ENCODE peak calls at places on chromosomes 11 and 22, in four cellular contexts. L is mesothelial cell of epicardium, Q is brain microvascular endothelial cell, J is fibroblast of mammary gland. E is an unnamed sample.
A peak's percentile ranks its signal among the peaks of the same experiment; 100 is the strongest.

GRCh38 chr11:92125316-92125715 is 99.3 kb upstream of the FAT3 start:
- DNase-seq in Q (no peak), L (no peak), J (no peak), E (no peak)

GRCh38 chr11:10856689-10857603 is 907 bp downstream of the ZBED5 start:
- DNase-seq in J (no peak), L (no peak), Q (peak; percentile 11), E (no peak)

GRCh38 chr11:75853971-75854370 is 39.0 kb downstream of the UVRAG start:
- DNase-seq in L (no peak), Q (no peak), J (no peak), E (no peak)

GRCh38 chr22:18077639-18078328 is at the start of gene PEX26:
- DNase-seq in J (peak; percentile 93), L (peak; percentile 70), Q (peak; percentile 93), E (peak; percentile 91)

GRCh38 chr11:1208361-1209261 is 14.3 kb upstream of the MUC5B start:
- DNase-seq in Q (no peak), J (no peak), L (peak; percentile 14), E (peak; percentile 67)

GRCh38 chr22:36641902-36642640 is 61.5 kb downstream of the CACNG2 start:
- DNase-seq in J (peak; percentile 87), Q (peak; percentile 9), L (no peak), E (no peak)

GRCh38 chr22:18064636-18065035 is 13.2 kb upstream of the PEX26 start:
- DNase-seq in J (no peak), Q (no peak), L (no peak), E (no peak)

GRCh38 chr11:85867751-85868150 is 12.6 kb downstream of the CCDC83 start:
- DNase-seq in L (no peak), Q (peak; percentile 43), J (no peak), E (no peak)

GRCh38 chr11:104995001-104995408 is 26.6 kb upstream of the CASP4 start:
- DNase-seq in Q (no peak), J (no peak), L (no peak), E (no peak)

GRCh38 chr22:29907753-29908515 is 25.0 kb downstream of the MTMR3 start:
- DNase-seq in L (peak; percentile 68), Q (peak; percentile 97), J (peak; percentile 95), E (no peak)

GRCh38 chr11:122309262-122309925 is 193.4 kb upstream of the BLID start:
- DNase-seq in L (no peak), J (no peak), Q (no peak), E (no peak)

GRCh38 chr11:122305426-122305825 is 189.4 kb upstream of the BLID start:
- DNase-seq in Q (no peak), L (no peak), J (no peak), E (no peak)

GRCh38 chr11:122308286-122308685 is 192.3 kb upstream of the BLID start:
- DNase-seq in L (no peak), Q (no peak), J (no peak), E (no peak)

GRCh38 chr11:122306776-122307479 is 190.9 kb upstream of the BLID start:
- DNase-seq in L (no peak), Q (no peak), J (no peak), E (no peak)

DNA sequence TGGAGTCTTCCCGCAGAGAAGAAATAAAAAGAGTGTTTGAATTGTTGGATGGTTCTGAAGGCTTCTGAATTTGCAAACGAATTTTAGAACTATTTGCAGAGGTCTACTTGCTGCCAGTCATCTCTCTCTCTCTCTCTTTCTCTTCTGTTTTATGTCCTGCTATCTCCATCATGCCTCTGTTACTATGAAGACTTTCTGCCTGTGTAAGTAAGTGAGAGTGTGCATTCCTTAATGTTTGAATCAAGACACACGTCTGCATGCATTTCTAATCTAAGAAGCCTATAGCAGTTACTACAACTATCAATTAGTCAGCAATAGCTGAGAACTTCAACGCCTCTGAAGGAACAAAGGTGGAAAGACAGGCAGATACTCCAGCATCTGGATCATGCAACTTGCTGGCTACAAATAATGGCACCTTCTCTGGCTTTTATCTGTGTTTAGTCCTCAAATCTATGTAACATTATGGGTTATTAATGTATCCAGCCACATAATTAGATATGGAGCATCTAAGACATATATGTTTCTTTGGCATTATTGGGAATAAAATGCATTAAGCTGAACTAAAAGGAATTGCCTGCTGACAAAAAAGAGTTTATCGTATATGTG is 191.6 kb upstream of the BLID start:
- DNase-seq in J (no peak), Q (no peak), L (no peak), E (no peak)
- TF ChIP-seq CTCF in J (no peak), Q (no peak), L (no peak), E (no peak)

GRCh38 chr11:126637800-126638175 is 282.3 kb downstream of the ST3GAL4 start:
- DNase-seq in J (peak; percentile 86), L (no peak), Q (peak; percentile 71), E (no peak)

GRCh38 chr11:126635511-126635910 is 280.0 kb downstream of the ST3GAL4 start:
- DNase-seq in J (no peak), Q (no peak), L (no peak), E (no peak)

GRCh38 chr11:126638663-126639062 is 283.2 kb downstream of the ST3GAL4 start:
- DNase-seq in J (no peak), Q (no peak), L (no peak), E (no peak)

GRCh38 chr11:126636911-126637799 is 281.7 kb downstream of the ST3GAL4 start:
- DNase-seq in Q (peak; percentile 52), L (no peak), J (peak; percentile 74), E (no peak)

GRCh38 chr11:126640186-126640585 is 284.7 kb downstream of the ST3GAL4 start:
- DNase-seq in Q (no peak), J (no peak), L (no peak), E (no peak)
- TF ChIP-seq CTCF in Q (no peak), J (no peak), L (no peak), E (no peak)

DNA sequence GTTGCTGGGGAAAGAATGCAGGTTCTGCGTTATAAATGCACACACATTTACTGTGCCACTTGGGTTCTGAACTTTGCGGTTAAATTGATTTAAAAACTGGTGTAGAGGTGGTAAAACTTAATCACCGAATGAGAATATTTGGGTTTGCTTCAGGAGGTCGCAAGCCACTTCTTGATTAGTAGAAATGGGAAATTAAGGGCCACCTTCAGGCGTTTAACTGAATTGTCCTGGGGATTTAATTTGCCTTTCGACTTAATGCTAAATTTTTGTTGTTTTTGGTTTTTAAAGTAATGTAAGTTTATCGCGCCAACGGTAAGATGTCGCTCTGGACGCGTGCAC is 460 bp upstream of the NCR3LG1 start:
- DNase-seq in J (no peak), Q (no peak), L (no peak), E (no peak)
- TF ChIP-seq CTCF in J (peak; percentile 29), Q (no peak), L (no peak), E (peak; percentile 63)

GRCh38 chr22:19404676-19405075 is 26.9 kb downstream of the HIRA start:
- DNase-seq in L (no peak), Q (no peak), J (no peak), E (no peak)
- TF ChIP-seq CTCF in L (no peak), Q (no peak), J (no peak), E (no peak)

DNA sequence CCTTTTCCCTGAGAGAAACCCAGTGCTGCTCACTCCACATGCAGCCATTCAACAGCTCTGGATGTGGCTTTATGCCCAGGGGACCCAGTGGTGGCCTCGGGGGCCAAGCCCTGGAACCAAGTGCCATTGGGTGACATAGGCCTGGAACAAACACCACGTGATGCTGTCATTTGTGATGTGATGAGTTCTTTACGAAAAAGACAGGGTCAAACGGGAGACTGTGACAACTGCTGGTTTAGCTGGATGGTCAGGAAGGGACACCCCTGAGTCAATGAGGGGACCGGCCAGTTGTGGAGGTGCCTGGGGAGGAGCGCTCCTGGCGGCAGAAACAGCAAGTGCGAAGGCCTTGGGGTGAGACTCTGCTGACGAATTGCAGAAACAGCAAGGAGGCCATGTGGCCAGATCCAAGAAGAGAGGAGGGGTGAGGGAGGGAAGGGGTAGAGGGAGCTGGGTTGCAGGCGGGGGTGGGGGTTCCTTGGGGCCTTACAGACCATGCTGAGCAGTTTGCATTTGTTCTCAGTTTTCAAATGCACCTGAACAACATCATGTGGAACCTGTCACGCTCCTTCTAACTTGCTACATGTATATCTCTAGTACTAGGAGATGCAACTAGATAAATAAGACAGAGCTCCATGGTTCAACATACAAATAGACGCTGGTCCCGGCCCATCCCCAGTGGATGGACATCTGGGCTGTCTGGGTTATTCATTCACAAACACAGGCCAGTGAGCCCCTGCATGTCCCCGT is 56.1 kb downstream of the IGLL5 start:
- DNase-seq in J (no peak), L (peak; percentile 2), Q (no peak), E (peak; percentile 57)
- TF ChIP-seq CTCF in J (no peak), L (no peak), Q (no peak), E (no peak)

DNA sequence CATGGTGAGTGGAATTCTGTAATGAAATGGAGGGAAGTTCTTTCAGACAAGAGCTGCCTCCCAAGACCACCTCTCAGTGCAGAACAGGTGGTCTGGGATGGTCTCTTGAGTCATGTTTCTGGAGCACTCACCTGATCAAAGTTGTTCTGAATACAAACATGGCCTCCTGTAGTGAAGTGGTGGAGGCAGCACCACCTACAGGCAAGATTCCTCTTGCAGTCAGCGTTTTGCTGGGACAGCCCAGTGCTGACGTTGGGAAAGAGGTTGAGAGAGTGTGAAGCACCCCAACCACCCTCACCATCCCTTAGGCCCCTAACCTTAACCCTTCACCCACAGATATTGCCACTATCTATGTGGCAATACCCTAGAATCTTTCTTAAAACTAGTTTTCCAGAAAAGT is 371.4 kb downstream of the CADM1 start:
- DNase-seq in Q (no peak), J (no peak), L (no peak), E (no peak)
- TF ChIP-seq CTCF in Q (peak; percentile 6), J (no peak), L (no peak), E (peak; percentile 48)

DNA sequence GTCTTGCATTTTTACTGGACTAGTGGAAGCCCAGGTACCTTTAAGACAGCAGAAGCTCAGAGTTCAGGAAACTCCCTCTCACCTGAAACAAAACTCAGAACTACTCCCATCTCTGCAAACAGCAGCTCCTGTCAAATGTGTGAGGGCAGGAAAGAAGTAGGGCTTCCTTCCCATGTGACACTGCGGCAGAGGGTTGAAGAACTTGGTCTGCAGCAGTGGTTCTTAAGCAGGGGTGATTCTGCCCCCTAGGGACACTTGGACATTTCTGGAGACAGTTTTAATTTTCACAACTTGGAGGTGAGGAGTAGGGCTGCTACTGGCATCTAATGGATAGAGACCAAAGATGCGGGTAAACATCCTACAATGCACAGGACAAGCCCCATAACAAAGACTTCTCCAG is 63.4 kb downstream of the RCN1 start:
- DNase-seq in L (no peak), J (peak; percentile 32), Q (peak; percentile 54), E (no peak)
- TF ChIP-seq CTCF in L (no peak), J (no peak), Q (peak; percentile 64), E (no peak)